ENCODE peak calls at places on chromosomes 4 and X, in eight cellular contexts. R, O, C, I, M, N, S and D are unnamed samples.

GRCh38 chrX:46140272-46140671 is 404.9 kb downstream of the ZNF674 start:
- DNase-seq in I (no peak), C (no peak), R (no peak), N (no peak), S (no peak), O (no peak), M (no peak), D (no peak)

GRCh38 chr4:101171747-101172146 is 175.6 kb downstream of the PPP3CA start:
- DNase-seq in N (no peak), I (no peak), O (no peak), R (no peak), S (peak), C (no peak), M (no peak), D (no peak)

GRCh38 chr4:3368841-3369760 is 72.7 kb upstream of the HGFAC start:
- DNase-seq in N (no peak), M (no peak), R (no peak), C (no peak), S (no peak), O (no peak), I (no peak), D (no peak)

GRCh38 chr4:158895797-158896442 is 127.1 kb downstream of the FNIP2 start:
- DNase-seq in O (peak), I (no peak), C (no peak), S (peak), R (no peak), N (no peak), M (peak), D (no peak)

GRCh38 chr4:52823478-52824092 is 38.5 kb upstream of the RASL11B start:
- DNase-seq in C (no peak), R (no peak), I (no peak), N (no peak), S (peak), O (no peak), M (no peak), D (no peak)

GRCh38 chr4:47863486-47863885 is 25.6 kb upstream of the CORIN start:
- DNase-seq in R (no peak), I (no peak), S (no peak), O (no peak), M (no peak), C (no peak), N (no peak), D (no peak)

GRCh38 chrX:136457303-136457917 is 30.3 kb upstream of the BRS3 start:
- DNase-seq in C (no peak), N (no peak), I (no peak), S (no peak), O (no peak), M (no peak), R (no peak), D (no peak)

GRCh38 chr4:141028024-141028529 is 105.2 kb downstream of the RNF150 start:
- DNase-seq in R (no peak), O (no peak), N (no peak), I (no peak), C (no peak), S (peak), M (no peak), D (no peak)